ENCODE peak calls at places on chromosome 14, in nine cellular contexts. One of them, this sample, is unnamed.

GRCh38 chr14:32414808-32415255 is 85.7 kb downstream of the AKAP6 start:
- DNase-seq in NT2/D1: no peak
- DNase-seq in mesothelial cell of epicardium: no peak
- DNase-seq in activated CD4-positive, alpha-beta T cell treated with anti-CD3 and anti-CD28 coated beads, Interleukin-2, amount 50 U/mL, for 1 hour: no peak
- DNase-seq in germinal center: no peak
- DNase-seq in activated B cell treated with CpG ODN at 0.5 μM for 24 hours: no peak
- DNase-seq in stomach: no peak
- DNase-seq in stimulated activated naive CD4-positive, alpha-beta T cell: no peak
- DNase-seq in AG04450: no peak
- DNase-seq in this sample: no peak

GRCh38 chr14:72104011-72104613 is 171.9 kb downstream of the RGS6 start:
- DNase-seq in NT2/D1: peak; percentile 9
- DNase-seq in mesothelial cell of epicardium: no peak
- DNase-seq in activated CD4-positive, alpha-beta T cell treated with anti-CD3 and anti-CD28 coated beads, Interleukin-2, amount 50 U/mL, for 1 hour: peak; percentile 20
- DNase-seq in germinal center: peak; percentile 47
- DNase-seq in activated B cell treated with CpG ODN at 0.5 μM for 24 hours: no peak
- DNase-seq in stomach: no peak
- DNase-seq in stimulated activated naive CD4-positive, alpha-beta T cell: no peak
- DNase-seq in AG04450: no peak
- DNase-seq in this sample: peak; percentile 26

GRCh38 chr14:24329736-24330135 is 5.1 kb downstream of the ADCY4 start:
- DNase-seq in NT2/D1: no peak
- DNase-seq in mesothelial cell of epicardium: no peak
- DNase-seq in activated CD4-positive, alpha-beta T cell treated with anti-CD3 and anti-CD28 coated beads, Interleukin-2, amount 50 U/mL, for 1 hour: peak; percentile 48
- DNase-seq in germinal center: no peak
- DNase-seq in activated B cell treated with CpG ODN at 0.5 μM for 24 hours: no peak
- DNase-seq in stomach: peak; percentile 62
- DNase-seq in stimulated activated naive CD4-positive, alpha-beta T cell: no peak
- DNase-seq in AG04450: no peak
- DNase-seq in this sample: no peak

GRCh38 chr14:58305730-58306129 is 7.4 kb downstream of the ARID4A start:
- DNase-seq in NT2/D1: no peak
- DNase-seq in mesothelial cell of epicardium: no peak
- DNase-seq in activated CD4-positive, alpha-beta T cell treated with anti-CD3 and anti-CD28 coated beads, Interleukin-2, amount 50 U/mL, for 1 hour: no peak
- DNase-seq in germinal center: no peak
- DNase-seq in activated B cell treated with CpG ODN at 0.5 μM for 24 hours: no peak
- DNase-seq in stomach: no peak
- DNase-seq in stimulated activated naive CD4-positive, alpha-beta T cell: no peak
- DNase-seq in AG04450: no peak
- DNase-seq in this sample: no peak

GRCh38 chr14:55620277-55620676 is 40.3 kb downstream of the KTN1 start:
- DNase-seq in NT2/D1: no peak
- DNase-seq in mesothelial cell of epicardium: no peak
- DNase-seq in activated CD4-positive, alpha-beta T cell treated with anti-CD3 and anti-CD28 coated beads, Interleukin-2, amount 50 U/mL, for 1 hour: no peak
- DNase-seq in germinal center: no peak
- DNase-seq in activated B cell treated with CpG ODN at 0.5 μM for 24 hours: no peak
- DNase-seq in stomach: no peak
- DNase-seq in stimulated activated naive CD4-positive, alpha-beta T cell: no peak
- DNase-seq in AG04450: no peak
- DNase-seq in this sample: no peak

GRCh38 chr14:68525516-68525915 is 267.4 kb downstream of the ZFP36L1 start:
- DNase-seq in NT2/D1: no peak
- DNase-seq in mesothelial cell of epicardium: no peak
- DNase-seq in activated CD4-positive, alpha-beta T cell treated with anti-CD3 and anti-CD28 coated beads, Interleukin-2, amount 50 U/mL, for 1 hour: no peak
- DNase-seq in germinal center: no peak
- DNase-seq in activated B cell treated with CpG ODN at 0.5 μM for 24 hours: no peak
- DNase-seq in stomach: no peak
- DNase-seq in stimulated activated naive CD4-positive, alpha-beta T cell: no peak
- DNase-seq in AG04450: no peak
- DNase-seq in this sample: no peak

GRCh38 chr14:49297102-49297501 is 289.1 kb downstream of the RPS29 start:
- DNase-seq in NT2/D1: no peak
- DNase-seq in mesothelial cell of epicardium: no peak
- DNase-seq in activated CD4-positive, alpha-beta T cell treated with anti-CD3 and anti-CD28 coated beads, Interleukin-2, amount 50 U/mL, for 1 hour: no peak
- DNase-seq in germinal center: no peak
- DNase-seq in activated B cell treated with CpG ODN at 0.5 μM for 24 hours: no peak
- DNase-seq in stomach: no peak
- DNase-seq in stimulated activated naive CD4-positive, alpha-beta T cell: no peak
- DNase-seq in AG04450: no peak
- DNase-seq in this sample: no peak

GRCh38 chr14:51092965-51093364 is 1.9 kb downstream of the TRIM9 start:
- DNase-seq in NT2/D1: no peak
- DNase-seq in mesothelial cell of epicardium: no peak
- DNase-seq in activated CD4-positive, alpha-beta T cell treated with anti-CD3 and anti-CD28 coated beads, Interleukin-2, amount 50 U/mL, for 1 hour: no peak
- DNase-seq in germinal center: no peak
- DNase-seq in activated B cell treated with CpG ODN at 0.5 μM for 24 hours: no peak
- DNase-seq in stomach: no peak
- DNase-seq in stimulated activated naive CD4-positive, alpha-beta T cell: no peak
- DNase-seq in AG04450: no peak
- DNase-seq in this sample: no peak

GRCh38 chr14:104214411-104214810 is 76.0 kb downstream of the KIF26A start:
- DNase-seq in NT2/D1: no peak
- DNase-seq in mesothelial cell of epicardium: no peak
- DNase-seq in activated CD4-positive, alpha-beta T cell treated with anti-CD3 and anti-CD28 coated beads, Interleukin-2, amount 50 U/mL, for 1 hour: no peak
- DNase-seq in germinal center: no peak
- DNase-seq in activated B cell treated with CpG ODN at 0.5 μM for 24 hours: no peak
- DNase-seq in stomach: no peak
- DNase-seq in stimulated activated naive CD4-positive, alpha-beta T cell: no peak
- DNase-seq in AG04450: no peak
- DNase-seq in this sample: no peak

GRCh38 chr14:42633504-42634095 is 1026.9 kb downstream of the LRFN5 start:
- DNase-seq in NT2/D1: no peak
- DNase-seq in mesothelial cell of epicardium: no peak
- DNase-seq in activated CD4-positive, alpha-beta T cell treated with anti-CD3 and anti-CD28 coated beads, Interleukin-2, amount 50 U/mL, for 1 hour: no peak
- DNase-seq in germinal center: no peak
- DNase-seq in activated B cell treated with CpG ODN at 0.5 μM for 24 hours: no peak
- DNase-seq in stomach: no peak
- DNase-seq in stimulated activated naive CD4-positive, alpha-beta T cell: no peak
- DNase-seq in AG04450: no peak
- DNase-seq in this sample: no peak

GRCh38 chr14:105092124-105092911 is 27.1 kb upstream of the GPR132 start:
- DNase-seq in NT2/D1: no peak
- DNase-seq in mesothelial cell of epicardium: no peak
- DNase-seq in activated CD4-positive, alpha-beta T cell treated with anti-CD3 and anti-CD28 coated beads, Interleukin-2, amount 50 U/mL, for 1 hour: no peak
- DNase-seq in germinal center: no peak
- DNase-seq in activated B cell treated with CpG ODN at 0.5 μM for 24 hours: no peak
- DNase-seq in stomach: peak; percentile 46
- DNase-seq in stimulated activated naive CD4-positive, alpha-beta T cell: no peak
- DNase-seq in AG04450: no peak
- DNase-seq in this sample: no peak

This sample was measured in CD4-positive, CD25-positive, alpha-beta regulatory T cell.